ENCODE peak calls at places on chromosomes 5 and 9, in seven cellular contexts. E, G, H, R, T, B and Y are unnamed samples.

GRCh38 chr9:112180387-112180881 is 5.3 kb upstream of the SUSD1 start:
- DNase-seq in H (no peak), G (no peak), E (no peak), B (peak), R (no peak), T (no peak), Y (no peak)

GRCh38 chr5:58929726-58930125 is 346.9 kb downstream of the RAB3C start:
- DNase-seq in R (no peak), H (no peak), E (no peak), B (no peak), G (no peak), T (peak), Y (no peak)

GRCh38 chr5:95664204-95664786 is 17.7 kb downstream of the RFESD start:
- DNase-seq in B (peak), E (peak), T (peak), R (peak), G (peak), H (no peak), Y (peak)

GRCh38 chr5:146331257-146331822 is 7.3 kb upstream of the POU4F3 start:
- DNase-seq in H (peak), R (no peak), T (no peak), G (peak), B (no peak), E (no peak), Y (no peak)

GRCh38 chr9:74517188-74517587 is 20.1 kb downstream of the RORB start:
- DNase-seq in T (no peak), B (no peak), H (no peak), E (no peak), G (no peak), R (no peak), Y (no peak)

GRCh38 chr9:115300116-115300515 is 182.2 kb upstream of the TNC start:
- DNase-seq in G (no peak), E (no peak), R (no peak), B (no peak), H (no peak), T (no peak), Y (no peak)

GRCh38 chr5:32173394-32174010 is 617 bp downstream of the GOLPH3 start:
- DNase-seq in B (peak), R (peak), T (peak), H (peak), E (peak), G (peak), Y (no peak)

GRCh38 chr9:126965541-126966428 is 51.2 kb downstream of the RALGPS1 start:
- DNase-seq in T (peak), G (peak), R (peak), H (peak), B (peak), E (no peak), Y (no peak)

GRCh38 chr5:167576928-167577327 is 714.5 kb upstream of the WWC1 start:
- DNase-seq in R (no peak), T (no peak), H (no peak), E (no peak), G (peak), B (no peak), Y (no peak)

GRCh38 chr5:35884125-35884788 is 27.6 kb downstream of the IL7R start:
- DNase-seq in H (no peak), T (peak), R (peak), E (no peak), G (no peak), B (peak), Y (no peak)

GRCh38 chr5:67648201-67648671 is 451.6 kb upstream of the CD180 start:
- DNase-seq in R (peak), B (no peak), E (peak), H (no peak), G (no peak), T (peak), Y (peak)

GRCh38 chr5:7398596-7399260 is 2.8 kb downstream of the ADCY2 start:
- DNase-seq in G (no peak), T (no peak), H (no peak), R (no peak), E (peak), B (no peak), Y (no peak)

GRCh38 chr5:137492321-137492720 is 6.8 kb downstream of the SPOCK1 start:
- DNase-seq in R (peak), T (no peak), G (no peak), H (no peak), E (no peak), B (no peak), Y (no peak)

GRCh38 chr9:133733074-133733408 is 5.1 kb downstream of the SARDH start:
- DNase-seq in G (no peak), E (no peak), H (no peak), B (no peak), T (no peak), R (no peak), Y (no peak)

GRCh38 chr9:92983984-92984589 is 36.8 kb downstream of the FGD3 start:
- DNase-seq in E (no peak), H (no peak), T (peak), G (peak), R (peak), B (peak), Y (no peak)